ENCODE peak calls at places on chromosome 20, in eight cellular contexts. A is tibial artery, M is epithelial cell of esophagus, I is fibroblast of lung, D is Panc1, O is left lung, P is astrocyte of the spinal cord, Q is breast epithelium. W is an unnamed sample.

GRCh38 chr20:14838663-14839650 is 501.5 kb upstream of the FLRT3 start:
- DNase-seq in P (peak), D (no peak), I (peak), Q (no peak), O (no peak), M (no peak), A (no peak), W (no peak)

GRCh38 chr20:34549291-34549928 is 9.1 kb upstream of the MAP1LC3A start:
- DNase-seq in D (no peak), M (peak), A (no peak), O (no peak), I (peak), P (no peak), Q (no peak), W (no peak)

GRCh38 chr20:33576432-33576883 is 85.7 kb upstream of the C20orf144 start:
- DNase-seq in I (no peak), Q (no peak), P (no peak), D (no peak), A (no peak), M (peak), O (no peak), W (peak)

GRCh38 chr20:44247676-44248419 is 740 bp downstream of the GDAP1L1 start:
- DNase-seq in O (no peak), P (peak), I (peak), M (peak), Q (no peak), D (no peak), A (no peak), W (peak)

GRCh38 chr20:46047821-46048220 is 18.8 kb downstream of the SLC12A5 start:
- DNase-seq in O (no peak), A (no peak), P (no peak), Q (no peak), M (no peak), D (no peak), I (no peak), W (no peak)

GRCh38 chr20:54260116-54260515 is 52.2 kb downstream of the PFDN4 start:
- DNase-seq in Q (no peak), P (no peak), I (no peak), O (no peak), A (no peak), M (no peak), D (no peak), W (no peak)

GRCh38 chr20:62576815-62577214 is 65.5 kb upstream of the SLCO4A1 start:
- DNase-seq in A (no peak), Q (no peak), I (peak), M (peak), O (no peak), D (no peak), P (no peak), W (peak)

GRCh38 chr20:25148181-25148981 is 47.1 kb upstream of the ENTPD6 start:
- DNase-seq in O (peak), P (peak), A (peak), D (no peak), Q (no peak), M (peak), I (peak), W (peak)

GRCh38 chr20:5061209-5061608 is 58.5 kb downstream of the PCNA start:
- DNase-seq in D (peak), A (no peak), P (no peak), O (no peak), I (peak), M (peak), Q (no peak), W (no peak)

GRCh38 chr20:40293740-40294139 is 395.3 kb downstream of the MAFB start:
- DNase-seq in M (no peak), I (no peak), A (peak), P (no peak), O (no peak), D (no peak), Q (no peak), W (peak)

GRCh38 chr20:36574278-36575065 is 1.1 kb downstream of the TGIF2 start:
- DNase-seq in I (peak), O (peak), P (no peak), A (peak), M (peak), Q (peak), D (no peak), W (peak)

GRCh38 chr20:44610313-44610965 is 28.1 kb downstream of the PKIG start:
- DNase-seq in I (no peak), D (no peak), Q (no peak), M (peak), O (no peak), P (no peak), A (peak), W (peak)

GRCh38 chr20:14568225-14568624 is 230.8 kb upstream of the FLRT3 start:
- DNase-seq in Q (no peak), M (peak), O (no peak), I (peak), P (no peak), A (no peak), D (no peak), W (no peak)

GRCh38 chr20:12391099-12391498 is 473.4 kb downstream of the BTBD3 start:
- DNase-seq in O (no peak), I (no peak), D (no peak), M (no peak), Q (no peak), A (no peak), P (no peak), W (no peak)

GRCh38 chr20:18165553-18165952 is 27.9 kb downstream of the KAT14 start:
- DNase-seq in O (no peak), Q (no peak), A (no peak), D (no peak), I (no peak), P (no peak), M (no peak), W (no peak)

GRCh38 chr20:63187338-63188158 is 28.4 kb downstream of the YTHDF1 start:
- DNase-seq in M (no peak), A (no peak), D (no peak), I (no peak), P (no peak), Q (no peak), O (no peak), W (no peak)

GRCh38 chr20:47681977-47682812 is 103.1 kb downstream of the SULF2 start:
- DNase-seq in D (no peak), O (peak), Q (no peak), P (no peak), A (no peak), I (no peak), M (no peak), W (peak)

GRCh38 chr20:36802326-36803223 is 29.0 kb upstream of the DSN1 start:
- DNase-seq in Q (no peak), O (no peak), A (no peak), D (no peak), M (peak), I (peak), P (peak), W (peak)

GRCh38 chr20:59824711-59825562 is 108.5 kb downstream of the SYCP2 start:
- DNase-seq in P (no peak), D (no peak), O (no peak), M (no peak), A (no peak), I (no peak), Q (no peak), W (no peak)

GRCh38 chr20:38260025-38260377 is 534 bp downstream of the KIAA1755 start:
- DNase-seq in I (peak), O (no peak), P (peak), D (no peak), M (no peak), Q (no peak), A (peak), W (peak)
- TF ChIP-seq CTCF in I (no peak), O (no peak), P (no peak), D (no peak), M (no peak), Q (no peak), A (no peak), W (no peak)

GRCh38 chr20:48760403-48760889 is 67.4 kb downstream of the PREX1 start:
- DNase-seq in M (peak), Q (peak), I (peak), P (peak), D (peak), A (no peak), O (no peak), W (peak)
- H3K4me3 ChIP-seq in M (no peak), Q (no peak), I (no peak), P (no peak), D (peak), A (no peak), O (peak), W (no peak)

DNA sequence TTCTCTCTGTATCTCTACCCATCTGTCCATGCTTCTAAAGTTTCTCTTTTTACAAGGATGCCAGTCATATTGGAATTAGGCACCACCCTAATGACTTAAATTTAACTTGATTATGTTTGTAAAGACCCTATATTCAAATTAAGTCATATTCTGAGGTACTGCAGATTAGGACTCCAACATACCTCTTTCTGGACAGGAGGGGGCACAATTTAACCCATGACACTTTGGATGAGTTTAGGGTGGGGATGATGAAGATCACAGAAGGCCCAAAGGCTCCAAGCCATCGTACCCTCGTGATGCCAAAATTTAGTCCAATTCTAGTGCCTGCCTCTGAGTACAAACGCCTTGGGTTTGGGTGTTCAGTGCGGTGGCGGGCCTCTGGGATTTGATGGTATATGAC is 15.0 kb upstream of the NKX2-2 start:
- DNase-seq in A (no peak), Q (no peak), O (no peak), P (no peak), D (no peak), I (no peak), M (no peak), W (no peak)
- TF ChIP-seq CTCF in A (no peak), Q (no peak), O (no peak), P (no peak), D (no peak), I (no peak), M (no peak), W (no peak)

GRCh38 chr20:32357869-32358631 is at the start of gene ASXL1:
- DNase-seq in M (peak), O (peak), D (peak), A (peak), I (peak), Q (peak), P (peak), W (peak)

GRCh38 chr20:32358883-32359632 is 927 bp downstream of the ASXL1 start:
- DNase-seq in P (peak), Q (peak), D (no peak), O (peak), I (peak), A (peak), M (peak), W (peak)

GRCh38 chr20:32358632-32358882 is 426 bp downstream of the ASXL1 start:
- DNase-seq in Q (peak), P (no peak), I (no peak), D (no peak), O (no peak), M (no peak), A (no peak), W (no peak)

GRCh38 chr20:32359633-32360332 is 1.7 kb downstream of the ASXL1 start:
- DNase-seq in O (no peak), A (no peak), M (no peak), I (peak), P (peak), D (peak), Q (no peak), W (peak)

GRCh38 chr20:32360333-32360634 is 2.2 kb downstream of the ASXL1 start:
- DNase-seq in O (no peak), A (no peak), P (no peak), I (no peak), Q (no peak), M (no peak), D (no peak), W (no peak)
- H3K4me3 ChIP-seq in O (peak), A (peak), P (peak), I (peak), Q (peak), M (peak), D (peak), W (peak)

DNA sequence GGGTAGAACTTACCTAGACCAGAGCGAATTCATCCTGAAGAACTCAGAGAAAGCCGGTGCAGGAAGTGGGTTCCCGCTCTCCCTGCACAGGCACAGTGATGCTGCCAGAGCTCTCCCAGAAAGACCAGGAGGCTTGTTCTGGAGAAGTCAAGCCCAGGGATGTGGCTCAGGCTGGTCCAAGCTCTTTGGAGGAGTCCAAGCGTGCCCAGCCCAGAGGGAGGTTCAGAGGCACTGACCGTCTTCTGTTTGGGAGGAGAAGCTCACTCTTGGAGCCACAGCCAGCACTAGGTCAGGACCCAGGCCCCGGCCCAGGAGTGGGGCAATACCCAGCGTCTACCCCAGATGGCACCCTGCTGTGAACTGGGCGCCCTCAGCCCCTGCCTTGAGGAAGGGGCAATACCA is 1.5 kb upstream of the PMEPA1 start:
- DNase-seq in D (no peak), M (peak), I (no peak), Q (no peak), P (no peak), A (peak), O (no peak), W (no peak)
- TF ChIP-seq CTCF in D (no peak), M (no peak), I (no peak), Q (no peak), P (no peak), A (no peak), O (no peak), W (no peak)

GRCh38 chr20:51122931-51123658 is 100.2 kb upstream of the KCNG1 start:
- DNase-seq in O (no peak), P (no peak), A (no peak), D (no peak), Q (no peak), M (peak), I (no peak), W (no peak)
- H3K4me3 ChIP-seq in O (no peak), P (no peak), A (no peak), D (no peak), Q (no peak), M (no peak), I (no peak), W (no peak)